ENCODE peak calls at places on chromosomes 2 and 18, in seven cellular contexts. N is breast epithelium, R is stomach, Q is suprapubic skin, T is sigmoid colon, M is endothelial cell of umbilical vein, F is transverse colon. U is an unnamed sample.
A peak's percentile ranks its signal among the peaks of the same experiment; 100 is the strongest.

GRCh38 chr2:212364586-212364985 is 174.0 kb downstream of the ERBB4 start:
- DNase-seq in N (no peak), R (no peak), Q (no peak), T (no peak), M (no peak), F (no peak), U (no peak)

GRCh38 chr2:152560163-152560562 is 157.1 kb downstream of the PRPF40A start:
- DNase-seq in N (no peak), R (no peak), Q (no peak), T (no peak), M (no peak), F (no peak), U (no peak)

GRCh38 chr2:7795358-7796199 is 878.4 kb downstream of the RNF144A start:
- DNase-seq in N (no peak), R (no peak), Q (no peak), T (no peak), M (no peak), F (no peak), U (peak; percentile 51)

GRCh38 chr2:25251032-25251460 is 82.7 kb upstream of the POMC start:
- DNase-seq in N (no peak), R (no peak), Q (no peak), T (no peak), M (no peak), F (no peak), U (no peak)

GRCh38 chr2:200408428-200409311 is 101.2 kb downstream of the KCTD18 start:
- DNase-seq in N (no peak), R (peak; percentile 47), Q (no peak), T (no peak), M (peak; percentile 48), F (peak; percentile 47), U (no peak)

GRCh38 chr2:2751715-2752315 is 420.7 kb upstream of the MYT1L start:
- DNase-seq in N (no peak), R (no peak), Q (no peak), T (no peak), M (no peak), F (no peak), U (no peak)

GRCh38 chr2:234457421-234457820 is 39.5 kb downstream of the ARL4C start:
- DNase-seq in N (no peak), R (no peak), Q (no peak), T (no peak), M (no peak), F (no peak), U (no peak)

GRCh38 chr18:44702594-44702993 is 21.9 kb downstream of the SETBP1 start:
- DNase-seq in N (no peak), R (no peak), Q (no peak), T (no peak), M (no peak), F (no peak), U (no peak)

GRCh38 chr2:18362696-18363095 is 197.8 kb downstream of the RDH14 start:
- DNase-seq in N (no peak), R (no peak), Q (no peak), T (no peak), M (no peak), F (no peak), U (no peak)

GRCh38 chr2:234451852-234452625 is 44.8 kb downstream of the ARL4C start:
- DNase-seq in N (no peak), R (no peak), Q (no peak), T (no peak), M (no peak), F (no peak), U (no peak)

GRCh38 chr18:28204154-28204553 is 27.2 kb upstream of the CDH2 start:
- DNase-seq in N (no peak), R (no peak), Q (no peak), T (no peak), M (peak; percentile 83), F (no peak), U (no peak)

GRCh38 chr2:26772064-26773001 is 8.2 kb downstream of the SLC35F6 start:
- DNase-seq in N (peak; percentile 95), R (peak; percentile 96), Q (peak; percentile 98), T (peak; percentile 98), M (peak; percentile 51), F (peak; percentile 92), U (no peak)

GRCh38 chr2:97645700-97646629 is at the start of gene COX5B:
- DNase-seq in N (peak; percentile 99), R (peak; percentile 99), Q (peak; percentile 99), T (peak; percentile 100), M (peak; percentile 98), F (peak; percentile 99), U (peak; percentile 93)

GRCh38 chr2:177245010-177245422 is 19.5 kb downstream of the NFE2L2 start:
- DNase-seq in N (no peak), R (no peak), Q (no peak), T (no peak), M (peak; percentile 80), F (no peak), U (no peak)

GRCh38 chr2:234257859-234258561 is 207.5 kb downstream of the SPP2 start:
- DNase-seq in N (no peak), R (peak; percentile 46), Q (peak; percentile 81), T (no peak), M (peak; percentile 96), F (peak; percentile 66), U (no peak)

GRCh38 chr2:147275943-147276342 is 568.9 kb upstream of the ACVR2A start:
- DNase-seq in N (no peak), R (no peak), Q (no peak), T (no peak), M (no peak), F (no peak), U (peak; percentile 4)

GRCh38 chr2:99643824-99644787 is 154.3 kb upstream of the REV1 start:
- DNase-seq in N (no peak), R (no peak), Q (no peak), T (no peak), M (no peak), F (no peak), U (no peak)

GRCh38 chr2:59654753-59655152 is 898.7 kb downstream of the BCL11A start:
- DNase-seq in N (no peak), R (no peak), Q (no peak), T (no peak), M (no peak), F (no peak), U (no peak)

GRCh38 chr2:25371253-25372241 is 29.8 kb upstream of the DNMT3A start:
- DNase-seq in N (peak; percentile 20), R (peak; percentile 17), Q (no peak), T (peak; percentile 48), M (no peak), F (no peak), U (no peak)

GRCh38 chr18:13716916-13717315 is 9.4 kb downstream of the FAM210A start:
- DNase-seq in N (no peak), R (no peak), Q (no peak), T (no peak), M (no peak), F (no peak), U (no peak)
- TF ChIP-seq POLR2AphosphoS5 in N (no peak), R (no peak), Q (no peak), T (no peak), M (no peak), F (no peak), U (no peak)

GRCh38 chr2:179037807-179038206 is 12.1 kb downstream of the CCDC141 start:
- DNase-seq in N (no peak), R (no peak), Q (no peak), T (no peak), M (no peak), F (no peak), U (no peak)

GRCh38 chr2:179036353-179036905 is 13.5 kb downstream of the CCDC141 start:
- DNase-seq in N (no peak), R (no peak), Q (no peak), T (no peak), M (no peak), F (no peak), U (no peak)

DNA sequence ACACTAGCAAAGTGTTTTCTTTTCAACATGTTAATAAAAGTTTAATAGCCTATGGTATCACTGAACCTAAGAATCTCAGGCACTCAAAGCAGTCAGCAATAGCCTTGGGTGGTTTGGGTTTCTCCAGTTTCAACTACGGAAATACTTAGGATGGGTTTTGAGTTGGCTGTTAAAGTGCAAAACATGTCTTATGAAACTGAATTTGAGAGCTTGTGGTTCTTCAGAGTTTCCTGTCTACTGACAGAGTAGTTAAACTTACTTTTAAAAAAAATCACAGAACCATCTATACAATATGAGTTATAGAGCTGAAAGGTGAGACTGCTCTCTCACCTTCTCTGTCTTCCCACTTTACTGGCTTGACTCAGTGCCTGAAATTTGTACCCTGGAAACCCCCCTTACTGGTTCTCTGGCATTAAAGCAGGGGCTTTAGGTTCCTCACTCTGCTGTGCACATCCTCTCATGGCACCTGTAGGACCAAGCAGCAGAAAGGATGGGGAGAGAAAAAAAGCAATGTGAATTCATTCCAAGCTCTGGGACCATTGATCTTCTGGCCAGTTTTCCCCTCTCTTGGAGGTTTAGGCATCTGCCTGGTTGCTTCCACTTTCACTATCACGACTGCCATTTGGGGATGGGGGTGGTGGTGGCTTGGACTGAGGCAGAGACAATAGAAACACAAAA is 18.1 kb downstream of the CCDC141 start:
- DNase-seq in N (no peak), R (no peak), Q (no peak), T (no peak), M (no peak), F (no peak), U (no peak)
- H3K27ac ChIP-seq in N (no peak overlapping the region), R (no peak overlapping the region), Q (no peak overlapping the region), T (no peak overlapping the region), M (no peak overlapping the region), F (no peak overlapping the region), U (no peak overlapping the region)

GRCh38 chr18:77107218-77107815 is 25.3 kb downstream of the MBP start:
- DNase-seq in N (no peak), R (no peak), Q (peak; percentile 57), T (no peak), M (no peak), F (no peak), U (no peak)
- TF ChIP-seq POLR2AphosphoS5 in N (no peak), R (no peak), Q (no peak), T (no peak), M (no peak), F (no peak), U (peak; percentile 6)

GRCh38 chr2:112155331-112156151 is 17.4 kb downstream of the FBLN7 start:
- DNase-seq in N (no peak), R (peak; percentile 17), Q (no peak), T (no peak), M (peak; percentile 33), F (no peak), U (peak; percentile 32)
- H3K27ac ChIP-seq in N (peak overlapping the region; percentile 78), R (no peak overlapping the region), Q (no peak overlapping the region), T (no peak overlapping the region), M (peak overlapping the region; percentile 0), F (no peak overlapping the region), U (no peak overlapping the region)